ENCODE peak calls at places on chromosomes 11 and 22, in nine cellular contexts. P, F, B, E, Q, I, R, Y and H are unnamed samples.

GRCh38 chr11:68137833-68138232 is 16.6 kb upstream of the CHKA start:
- ATAC-seq in B (no peak), I (no peak), P (no peak), Y (no peak), R (no peak), F (peak; percentile 57), Q (peak; percentile 72), E (no peak), H (no peak)

GRCh38 chr22:20080776-20081654 is 974 bp downstream of the DGCR8 start:
- ATAC-seq in B (no peak), R (no peak), F (no peak), Q (peak; percentile 18), E (peak; percentile 1), Y (no peak), P (no peak), I (no peak), H (no peak)

GRCh38 chr22:35589071-35589735 is 27.9 kb downstream of the MB start:
- ATAC-seq in F (peak; percentile 73), E (no peak), P (no peak), I (no peak), B (no peak), Y (peak; percentile 3), R (no peak), Q (peak; percentile 41), H (no peak)

GRCh38 chr22:39530692-39531331 is 1.7 kb downstream of the RPS19BP1 start:
- ATAC-seq in E (no peak), R (no peak), F (no peak), I (no peak), Y (no peak), Q (no peak), P (no peak), B (no peak), H (no peak)

GRCh38 chr11:35390737-35391682 is 28.3 kb downstream of the SLC1A2 start:
- ATAC-seq in F (peak; percentile 44), E (peak; percentile 32), P (peak; percentile 95), I (peak; percentile 81), Q (peak; percentile 87), B (no peak), R (no peak), Y (no peak), H (peak; percentile 82)

GRCh38 chr11:45743556-45744468 is 61.1 kb upstream of the SLC35C1 start:
- ATAC-seq in Q (no peak), B (no peak), R (no peak), F (no peak), P (no peak), E (no peak), Y (no peak), I (no peak), H (no peak)

GRCh38 chr11:36292311-36292722 is 3.1 kb upstream of the COMMD9 start:
- ATAC-seq in I (no peak), Q (peak; percentile 40), P (peak; percentile 18), B (no peak), E (no peak), R (no peak), Y (no peak), F (peak; percentile 68), H (no peak)

GRCh38 chr11:56876621-56877312 is 111.9 kb upstream of the OR5AK2 start:
- ATAC-seq in F (no peak), Y (peak; percentile 60), E (no peak), I (no peak), P (no peak), Q (peak; percentile 52), R (peak; percentile 94), B (no peak), H (no peak)

GRCh38 chr11:70281114-70281729 is 10.7 kb downstream of the PPFIA1 start:
- ATAC-seq in P (no peak), Y (peak; percentile 82), E (no peak), F (no peak), B (no peak), I (no peak), R (peak; percentile 75), Q (peak; percentile 14), H (no peak)

GRCh38 chr11:15493066-15493465 is 378.3 kb downstream of the INSC start:
- ATAC-seq in B (no peak), Y (no peak), R (no peak), E (no peak), P (no peak), F (no peak), Q (peak; percentile 31), I (no peak), H (no peak)

GRCh38 chr11:70399681-70400112 is 1.4 kb downstream of the CTTN start:
- ATAC-seq in R (peak; percentile 77), E (no peak), Y (peak; percentile 89), B (no peak), Q (peak; percentile 75), I (no peak), P (no peak), F (peak; percentile 79), H (no peak)

GRCh38 chr22:23744485-23744884 is 6.4 kb downstream of the ZNF70 start:
- ATAC-seq in I (no peak), F (no peak), P (no peak), E (no peak), Y (no peak), Q (no peak), B (no peak), R (no peak), H (no peak)

GRCh38 chr11:45933131-45933821 is 10.8 kb downstream of the LARGE2 start:
- ATAC-seq in Q (peak; percentile 19), B (peak; percentile 16), F (peak; percentile 48), Y (no peak), I (no peak), R (no peak), P (no peak), E (no peak), H (no peak)

GRCh38 chr11:27722117-27722844 is 22.0 kb upstream of the BDNF start:
- ATAC-seq in I (peak; percentile 70), R (no peak), B (no peak), F (no peak), P (peak; percentile 80), Q (peak; percentile 35), Y (no peak), E (no peak), H (no peak)

GRCh38 chr22:19118601-19118880 is 3.7 kb downstream of the DGCR2 start:
- ATAC-seq in I (no peak), B (no peak), F (no peak), Q (no peak), R (no peak), E (no peak), P (no peak), Y (no peak), H (no peak)

GRCh38 chr22:50016988-50017700 is 4.6 kb upstream of the IL17REL start:
- ATAC-seq in P (peak; percentile 84), Q (peak; percentile 25), Y (no peak), I (peak; percentile 73), F (peak; percentile 26), E (no peak), B (peak; percentile 18), R (no peak), H (peak; percentile 78)

GRCh38 chr11:112513417-112513816 is 252.8 kb upstream of the PLET1 start:
- ATAC-seq in R (no peak), Y (no peak), B (no peak), I (no peak), E (no peak), P (no peak), Q (no peak), F (no peak), H (no peak)

GRCh38 chr11:65960824-65961266 is 689 bp upstream of the SART1 start:
- ATAC-seq in E (peak; percentile 4), F (no peak), Y (peak; percentile 22), P (peak; percentile 21), I (peak; percentile 4), B (peak; percentile 1), R (peak; percentile 0), Q (peak; percentile 7), H (no peak)

GRCh38 chr11:116929393-116930090 is 92.1 kb upstream of the APOA1 start:
- ATAC-seq in F (no peak), B (no peak), Q (no peak), P (no peak), I (no peak), R (peak; percentile 26), E (no peak), Y (no peak), H (no peak)

GRCh38 chr11:6297831-6298230 is 22.5 kb downstream of the CAVIN3 start:
- ATAC-seq in P (no peak), I (no peak), E (no peak), Q (no peak), F (no peak), B (no peak), R (no peak), Y (no peak), H (no peak)

GRCh38 chr11:66969584-66970205 is 5.4 kb upstream of the C11orf86 start:
- ATAC-seq in P (no peak), R (no peak), E (no peak), F (no peak), Q (no peak), I (no peak), B (no peak), Y (peak; percentile 25), H (no peak)

GRCh38 chr11:64285885-64286800 is 495 bp downstream of the GPR137 start:
- ATAC-seq in F (no peak), B (no peak), P (no peak), I (no peak), R (no peak), Q (peak; percentile 24), E (no peak), Y (peak; percentile 1), H (no peak)

GRCh38 chr11:124832571-124832970 is 32.4 kb upstream of the MSANTD2 start:
- ATAC-seq in R (no peak), I (no peak), B (no peak), Q (peak; percentile 17), Y (no peak), P (peak; percentile 31), F (no peak), E (no peak), H (no peak)

GRCh38 chr11:36360833-36361232 is 64.7 kb downstream of the PRR5L start:
- ATAC-seq in Q (no peak), F (no peak), I (peak; percentile 27), Y (no peak), P (peak; percentile 18), E (no peak), R (no peak), B (no peak), H (no peak)

GRCh38 chr11:88886796-88887195 is 179.0 kb downstream of the GRM5 start:
- ATAC-seq in Y (no peak), R (no peak), P (no peak), E (no peak), Q (no peak), I (no peak), B (no peak), F (no peak), H (no peak)

GRCh38 chr11:24575392-24575791 is 78.5 kb downstream of the LUZP2 start:
- ATAC-seq in I (no peak), E (no peak), F (no peak), Q (no peak), Y (no peak), R (no peak), P (no peak), B (no peak), H (no peak)

GRCh38 chr11:57230316-57230715 is 6.7 kb downstream of the APLNR start:
- ATAC-seq in Y (no peak), I (no peak), E (no peak), R (no peak), P (no peak), Q (no peak), B (no peak), F (no peak), H (no peak)

GRCh38 chr11:36375348-36376314 is 79.5 kb downstream of the PRR5L start:
- ATAC-seq in B (no peak), P (peak; percentile 27), I (peak; percentile 36), Y (no peak), E (no peak), Q (no peak), F (no peak), R (no peak), H (no peak)